ENCODE peak calls at places on chromosomes 5 and 9, in nine cellular contexts. One of them, this sample, is unnamed.
A peak's percentile ranks its signal among the peaks of the same experiment; 100 is the strongest.

GRCh38 chr9:70406446-70406862 is 8.0 kb downstream of the KLF9 start:
- DNase-seq in fibroblast of lung: peak; percentile 74
- DNase-seq in activated T-helper 2 cell treated with anti-CD3 and anti-CD28 coated beads, Interferon-gamma antibody, Interleukin-2, Interleukin-4, amounts not matched to agents 10 μg/mL and 5 μg/mL and 100 μg/mL, durations not matched to agents 14 hours and 24 hours and 36 hours: no peak
- DNase-seq in NCI-H2029: no peak
- DNase-seq in HTR-8/SVneo: no peak
- DNase-seq in endothelial cell: no peak
- DNase-seq in aorta: no peak
- DNase-seq in stimulated activated naive B cell treated with anti-CD40 and anti-IgM and Interleukin-4, amounts not matched to agents 10 μg/mL and 1 μg/mL and 100 μg/mL, for 72 hours: peak; percentile 58
- DNase-seq in activated T-helper 1 cell treated with anti-CD3 and anti-CD28 coated beads, Interleukin-2, amount 50 U/mL, for 16 hours: no peak
- DNase-seq in this sample: no peak

GRCh38 chr9:4196376-4196775 is 103.5 kb downstream of the GLIS3 start:
- DNase-seq in fibroblast of lung: peak; percentile 81
- DNase-seq in activated T-helper 2 cell treated with anti-CD3 and anti-CD28 coated beads, Interferon-gamma antibody, Interleukin-2, Interleukin-4, amounts not matched to agents 10 μg/mL and 5 μg/mL and 100 μg/mL, durations not matched to agents 14 hours and 24 hours and 36 hours: no peak
- DNase-seq in NCI-H2029: no peak
- DNase-seq in HTR-8/SVneo: no peak
- DNase-seq in endothelial cell: no peak
- DNase-seq in aorta: no peak
- DNase-seq in stimulated activated naive B cell treated with anti-CD40 and anti-IgM and Interleukin-4, amounts not matched to agents 10 μg/mL and 1 μg/mL and 100 μg/mL, for 72 hours: no peak
- DNase-seq in activated T-helper 1 cell treated with anti-CD3 and anti-CD28 coated beads, Interleukin-2, amount 50 U/mL, for 16 hours: no peak
- DNase-seq in this sample: no peak

GRCh38 chr9:18905883-18906649 is 126.9 kb downstream of the SAXO1 start:
- DNase-seq in fibroblast of lung: peak; percentile 59
- DNase-seq in activated T-helper 2 cell treated with anti-CD3 and anti-CD28 coated beads, Interferon-gamma antibody, Interleukin-2, Interleukin-4, amounts not matched to agents 10 μg/mL and 5 μg/mL and 100 μg/mL, durations not matched to agents 14 hours and 24 hours and 36 hours: no peak
- DNase-seq in NCI-H2029: no peak
- DNase-seq in HTR-8/SVneo: no peak
- DNase-seq in endothelial cell: no peak
- DNase-seq in aorta: no peak
- DNase-seq in stimulated activated naive B cell treated with anti-CD40 and anti-IgM and Interleukin-4, amounts not matched to agents 10 μg/mL and 1 μg/mL and 100 μg/mL, for 72 hours: no peak
- DNase-seq in activated T-helper 1 cell treated with anti-CD3 and anti-CD28 coated beads, Interleukin-2, amount 50 U/mL, for 16 hours: no peak
- DNase-seq in this sample: no peak

GRCh38 chr5:14672082-14672481 is 7.6 kb downstream of the OTULIN start:
- DNase-seq in fibroblast of lung: no peak
- DNase-seq in activated T-helper 2 cell treated with anti-CD3 and anti-CD28 coated beads, Interferon-gamma antibody, Interleukin-2, Interleukin-4, amounts not matched to agents 10 μg/mL and 5 μg/mL and 100 μg/mL, durations not matched to agents 14 hours and 24 hours and 36 hours: no peak
- DNase-seq in NCI-H2029: no peak
- DNase-seq in HTR-8/SVneo: no peak
- DNase-seq in endothelial cell: no peak
- DNase-seq in aorta: peak; percentile 50
- DNase-seq in stimulated activated naive B cell treated with anti-CD40 and anti-IgM and Interleukin-4, amounts not matched to agents 10 μg/mL and 1 μg/mL and 100 μg/mL, for 72 hours: no peak
- DNase-seq in activated T-helper 1 cell treated with anti-CD3 and anti-CD28 coated beads, Interleukin-2, amount 50 U/mL, for 16 hours: no peak
- DNase-seq in this sample: no peak

GRCh38 chr5:146540421-146540820 is 24.4 kb upstream of the GPR151 start:
- DNase-seq in fibroblast of lung: peak; percentile 49
- DNase-seq in activated T-helper 2 cell treated with anti-CD3 and anti-CD28 coated beads, Interferon-gamma antibody, Interleukin-2, Interleukin-4, amounts not matched to agents 10 μg/mL and 5 μg/mL and 100 μg/mL, durations not matched to agents 14 hours and 24 hours and 36 hours: no peak
- DNase-seq in NCI-H2029: no peak
- DNase-seq in HTR-8/SVneo: no peak
- DNase-seq in endothelial cell: no peak
- DNase-seq in aorta: no peak
- DNase-seq in stimulated activated naive B cell treated with anti-CD40 and anti-IgM and Interleukin-4, amounts not matched to agents 10 μg/mL and 1 μg/mL and 100 μg/mL, for 72 hours: no peak
- DNase-seq in activated T-helper 1 cell treated with anti-CD3 and anti-CD28 coated beads, Interleukin-2, amount 50 U/mL, for 16 hours: no peak
- DNase-seq in this sample: no peak

GRCh38 chr5:117594165-117594564 is 1019.5 kb upstream of the SEMA6A start:
- DNase-seq in fibroblast of lung: no peak
- DNase-seq in activated T-helper 2 cell treated with anti-CD3 and anti-CD28 coated beads, Interferon-gamma antibody, Interleukin-2, Interleukin-4, amounts not matched to agents 10 μg/mL and 5 μg/mL and 100 μg/mL, durations not matched to agents 14 hours and 24 hours and 36 hours: no peak
- DNase-seq in NCI-H2029: no peak
- DNase-seq in HTR-8/SVneo: no peak
- DNase-seq in endothelial cell: no peak
- DNase-seq in aorta: no peak
- DNase-seq in stimulated activated naive B cell treated with anti-CD40 and anti-IgM and Interleukin-4, amounts not matched to agents 10 μg/mL and 1 μg/mL and 100 μg/mL, for 72 hours: no peak
- DNase-seq in activated T-helper 1 cell treated with anti-CD3 and anti-CD28 coated beads, Interleukin-2, amount 50 U/mL, for 16 hours: no peak
- DNase-seq in this sample: no peak

GRCh38 chr9:70257991-70258691 is 637 bp upstream of the SMC5 start:
- DNase-seq in fibroblast of lung: peak; percentile 72
- DNase-seq in activated T-helper 2 cell treated with anti-CD3 and anti-CD28 coated beads, Interferon-gamma antibody, Interleukin-2, Interleukin-4, amounts not matched to agents 10 μg/mL and 5 μg/mL and 100 μg/mL, durations not matched to agents 14 hours and 24 hours and 36 hours: no peak
- DNase-seq in NCI-H2029: peak; percentile 68
- DNase-seq in HTR-8/SVneo: no peak
- DNase-seq in endothelial cell: peak; percentile 15
- DNase-seq in aorta: no peak
- DNase-seq in stimulated activated naive B cell treated with anti-CD40 and anti-IgM and Interleukin-4, amounts not matched to agents 10 μg/mL and 1 μg/mL and 100 μg/mL, for 72 hours: peak; percentile 54
- DNase-seq in activated T-helper 1 cell treated with anti-CD3 and anti-CD28 coated beads, Interleukin-2, amount 50 U/mL, for 16 hours: peak; percentile 23
- DNase-seq in this sample: peak; percentile 14

GRCh38 chr9:96513622-96514021 is 63.7 kb downstream of the HABP4 start:
- DNase-seq in fibroblast of lung: peak; percentile 93
- DNase-seq in activated T-helper 2 cell treated with anti-CD3 and anti-CD28 coated beads, Interferon-gamma antibody, Interleukin-2, Interleukin-4, amounts not matched to agents 10 μg/mL and 5 μg/mL and 100 μg/mL, durations not matched to agents 14 hours and 24 hours and 36 hours: no peak
- DNase-seq in NCI-H2029: no peak
- DNase-seq in HTR-8/SVneo: no peak
- DNase-seq in endothelial cell: no peak
- DNase-seq in aorta: no peak
- DNase-seq in stimulated activated naive B cell treated with anti-CD40 and anti-IgM and Interleukin-4, amounts not matched to agents 10 μg/mL and 1 μg/mL and 100 μg/mL, for 72 hours: no peak
- DNase-seq in activated T-helper 1 cell treated with anti-CD3 and anti-CD28 coated beads, Interleukin-2, amount 50 U/mL, for 16 hours: no peak
- DNase-seq in this sample: no peak

GRCh38 chr9:127520941-127521918 is 69.9 kb downstream of the LRSAM1 start:
- DNase-seq in fibroblast of lung: peak; percentile 91
- DNase-seq in activated T-helper 2 cell treated with anti-CD3 and anti-CD28 coated beads, Interferon-gamma antibody, Interleukin-2, Interleukin-4, amounts not matched to agents 10 μg/mL and 5 μg/mL and 100 μg/mL, durations not matched to agents 14 hours and 24 hours and 36 hours: no peak
- DNase-seq in NCI-H2029: no peak
- DNase-seq in HTR-8/SVneo: peak; percentile 67
- DNase-seq in endothelial cell: peak; percentile 65
- DNase-seq in aorta: peak; percentile 59
- DNase-seq in stimulated activated naive B cell treated with anti-CD40 and anti-IgM and Interleukin-4, amounts not matched to agents 10 μg/mL and 1 μg/mL and 100 μg/mL, for 72 hours: no peak
- DNase-seq in activated T-helper 1 cell treated with anti-CD3 and anti-CD28 coated beads, Interleukin-2, amount 50 U/mL, for 16 hours: no peak
- DNase-seq in this sample: no peak

GRCh38 chr5:100904259-100904822 is 1.3 kb upstream of the ST8SIA4 start:
- DNase-seq in fibroblast of lung: no peak
- DNase-seq in activated T-helper 2 cell treated with anti-CD3 and anti-CD28 coated beads, Interferon-gamma antibody, Interleukin-2, Interleukin-4, amounts not matched to agents 10 μg/mL and 5 μg/mL and 100 μg/mL, durations not matched to agents 14 hours and 24 hours and 36 hours: peak; percentile 60
- DNase-seq in NCI-H2029: no peak
- DNase-seq in HTR-8/SVneo: no peak
- DNase-seq in endothelial cell: peak; percentile 22
- DNase-seq in aorta: peak; percentile 52
- DNase-seq in stimulated activated naive B cell treated with anti-CD40 and anti-IgM and Interleukin-4, amounts not matched to agents 10 μg/mL and 1 μg/mL and 100 μg/mL, for 72 hours: peak; percentile 65
- DNase-seq in activated T-helper 1 cell treated with anti-CD3 and anti-CD28 coated beads, Interleukin-2, amount 50 U/mL, for 16 hours: no peak
- DNase-seq in this sample: no peak

GRCh38 chr5:54217826-54218503 is 92.4 kb downstream of the ARL15 start:
- DNase-seq in fibroblast of lung: peak; percentile 63
- DNase-seq in activated T-helper 2 cell treated with anti-CD3 and anti-CD28 coated beads, Interferon-gamma antibody, Interleukin-2, Interleukin-4, amounts not matched to agents 10 μg/mL and 5 μg/mL and 100 μg/mL, durations not matched to agents 14 hours and 24 hours and 36 hours: no peak
- DNase-seq in NCI-H2029: peak; percentile 40
- DNase-seq in HTR-8/SVneo: peak; percentile 61
- DNase-seq in endothelial cell: peak; percentile 57
- DNase-seq in aorta: no peak
- DNase-seq in stimulated activated naive B cell treated with anti-CD40 and anti-IgM and Interleukin-4, amounts not matched to agents 10 μg/mL and 1 μg/mL and 100 μg/mL, for 72 hours: peak; percentile 6
- DNase-seq in activated T-helper 1 cell treated with anti-CD3 and anti-CD28 coated beads, Interleukin-2, amount 50 U/mL, for 16 hours: no peak
- DNase-seq in this sample: peak; percentile 1

GRCh38 chr5:92634883-92635282 is 946.1 kb downstream of the NR2F1-AS1 start:
- DNase-seq in fibroblast of lung: no peak
- DNase-seq in activated T-helper 2 cell treated with anti-CD3 and anti-CD28 coated beads, Interferon-gamma antibody, Interleukin-2, Interleukin-4, amounts not matched to agents 10 μg/mL and 5 μg/mL and 100 μg/mL, durations not matched to agents 14 hours and 24 hours and 36 hours: no peak
- DNase-seq in NCI-H2029: peak; percentile 54
- DNase-seq in HTR-8/SVneo: no peak
- DNase-seq in endothelial cell: no peak
- DNase-seq in aorta: no peak
- DNase-seq in stimulated activated naive B cell treated with anti-CD40 and anti-IgM and Interleukin-4, amounts not matched to agents 10 μg/mL and 1 μg/mL and 100 μg/mL, for 72 hours: no peak
- DNase-seq in activated T-helper 1 cell treated with anti-CD3 and anti-CD28 coated beads, Interleukin-2, amount 50 U/mL, for 16 hours: no peak
- DNase-seq in this sample: no peak

GRCh38 chr5:132822650-132823480 is 7.6 kb downstream of the SHROOM1 start:
- DNase-seq in fibroblast of lung: peak; percentile 56
- DNase-seq in activated T-helper 2 cell treated with anti-CD3 and anti-CD28 coated beads, Interferon-gamma antibody, Interleukin-2, Interleukin-4, amounts not matched to agents 10 μg/mL and 5 μg/mL and 100 μg/mL, durations not matched to agents 14 hours and 24 hours and 36 hours: no peak
- DNase-seq in NCI-H2029: peak; percentile 81
- DNase-seq in HTR-8/SVneo: no peak
- DNase-seq in endothelial cell: no peak
- DNase-seq in aorta: no peak
- DNase-seq in stimulated activated naive B cell treated with anti-CD40 and anti-IgM and Interleukin-4, amounts not matched to agents 10 μg/mL and 1 μg/mL and 100 μg/mL, for 72 hours: no peak
- DNase-seq in activated T-helper 1 cell treated with anti-CD3 and anti-CD28 coated beads, Interleukin-2, amount 50 U/mL, for 16 hours: no peak
- DNase-seq in this sample: no peak

GRCh38 chr9:15144567-15145174 is 162.3 kb downstream of the TTC39B start:
- DNase-seq in fibroblast of lung: no peak
- DNase-seq in activated T-helper 2 cell treated with anti-CD3 and anti-CD28 coated beads, Interferon-gamma antibody, Interleukin-2, Interleukin-4, amounts not matched to agents 10 μg/mL and 5 μg/mL and 100 μg/mL, durations not matched to agents 14 hours and 24 hours and 36 hours: no peak
- DNase-seq in NCI-H2029: peak; percentile 34
- DNase-seq in HTR-8/SVneo: no peak
- DNase-seq in endothelial cell: no peak
- DNase-seq in aorta: no peak
- DNase-seq in stimulated activated naive B cell treated with anti-CD40 and anti-IgM and Interleukin-4, amounts not matched to agents 10 μg/mL and 1 μg/mL and 100 μg/mL, for 72 hours: no peak
- DNase-seq in activated T-helper 1 cell treated with anti-CD3 and anti-CD28 coated beads, Interleukin-2, amount 50 U/mL, for 16 hours: no peak
- DNase-seq in this sample: no peak

GRCh38 chr9:35736201-35736633 is 3.8 kb downstream of the CREB3 start:
- DNase-seq in fibroblast of lung: peak; percentile 66
- DNase-seq in activated T-helper 2 cell treated with anti-CD3 and anti-CD28 coated beads, Interferon-gamma antibody, Interleukin-2, Interleukin-4, amounts not matched to agents 10 μg/mL and 5 μg/mL and 100 μg/mL, durations not matched to agents 14 hours and 24 hours and 36 hours: peak; percentile 62
- DNase-seq in NCI-H2029: peak; percentile 58
- DNase-seq in HTR-8/SVneo: peak; percentile 42
- DNase-seq in endothelial cell: peak; percentile 75
- DNase-seq in aorta: peak; percentile 71
- DNase-seq in stimulated activated naive B cell treated with anti-CD40 and anti-IgM and Interleukin-4, amounts not matched to agents 10 μg/mL and 1 μg/mL and 100 μg/mL, for 72 hours: peak; percentile 53
- DNase-seq in activated T-helper 1 cell treated with anti-CD3 and anti-CD28 coated beads, Interleukin-2, amount 50 U/mL, for 16 hours: no peak
- DNase-seq in this sample: peak; percentile 69

GRCh38 chr5:72499090-72499489 is 8.1 kb downstream of the ZNF366 start:
- DNase-seq in fibroblast of lung: no peak
- DNase-seq in activated T-helper 2 cell treated with anti-CD3 and anti-CD28 coated beads, Interferon-gamma antibody, Interleukin-2, Interleukin-4, amounts not matched to agents 10 μg/mL and 5 μg/mL and 100 μg/mL, durations not matched to agents 14 hours and 24 hours and 36 hours: no peak
- DNase-seq in NCI-H2029: no peak
- DNase-seq in HTR-8/SVneo: no peak
- DNase-seq in endothelial cell: no peak
- DNase-seq in aorta: no peak
- DNase-seq in stimulated activated naive B cell treated with anti-CD40 and anti-IgM and Interleukin-4, amounts not matched to agents 10 μg/mL and 1 μg/mL and 100 μg/mL, for 72 hours: no peak
- DNase-seq in activated T-helper 1 cell treated with anti-CD3 and anti-CD28 coated beads, Interleukin-2, amount 50 U/mL, for 16 hours: no peak
- DNase-seq in this sample: no peak

GRCh38 chr9:948497-948896 is 28.0 kb upstream of the DMRT3 start:
- DNase-seq in fibroblast of lung: no peak
- DNase-seq in activated T-helper 2 cell treated with anti-CD3 and anti-CD28 coated beads, Interferon-gamma antibody, Interleukin-2, Interleukin-4, amounts not matched to agents 10 μg/mL and 5 μg/mL and 100 μg/mL, durations not matched to agents 14 hours and 24 hours and 36 hours: no peak
- DNase-seq in NCI-H2029: peak; percentile 89
- DNase-seq in HTR-8/SVneo: no peak
- DNase-seq in endothelial cell: no peak
- DNase-seq in aorta: no peak
- DNase-seq in stimulated activated naive B cell treated with anti-CD40 and anti-IgM and Interleukin-4, amounts not matched to agents 10 μg/mL and 1 μg/mL and 100 μg/mL, for 72 hours: no peak
- DNase-seq in activated T-helper 1 cell treated with anti-CD3 and anti-CD28 coated beads, Interleukin-2, amount 50 U/mL, for 16 hours: no peak
- DNase-seq in this sample: no peak

GRCh38 chr5:141637693-141638419 is 1.1 kb downstream of the RELL2 start:
- DNase-seq in fibroblast of lung: peak; percentile 38
- DNase-seq in activated T-helper 2 cell treated with anti-CD3 and anti-CD28 coated beads, Interferon-gamma antibody, Interleukin-2, Interleukin-4, amounts not matched to agents 10 μg/mL and 5 μg/mL and 100 μg/mL, durations not matched to agents 14 hours and 24 hours and 36 hours: peak; percentile 53
- DNase-seq in NCI-H2029: no peak
- DNase-seq in HTR-8/SVneo: peak; percentile 59
- DNase-seq in endothelial cell: peak; percentile 84
- DNase-seq in aorta: peak; percentile 79
- DNase-seq in stimulated activated naive B cell treated with anti-CD40 and anti-IgM and Interleukin-4, amounts not matched to agents 10 μg/mL and 1 μg/mL and 100 μg/mL, for 72 hours: peak; percentile 31
- DNase-seq in activated T-helper 1 cell treated with anti-CD3 and anti-CD28 coated beads, Interleukin-2, amount 50 U/mL, for 16 hours: peak; percentile 29
- DNase-seq in this sample: peak; percentile 60

GRCh38 chr5:5677738-5678137 is 255.3 kb downstream of the ICE1 start:
- DNase-seq in fibroblast of lung: no peak
- DNase-seq in activated T-helper 2 cell treated with anti-CD3 and anti-CD28 coated beads, Interferon-gamma antibody, Interleukin-2, Interleukin-4, amounts not matched to agents 10 μg/mL and 5 μg/mL and 100 μg/mL, durations not matched to agents 14 hours and 24 hours and 36 hours: no peak
- DNase-seq in NCI-H2029: no peak
- DNase-seq in HTR-8/SVneo: no peak
- DNase-seq in endothelial cell: no peak
- DNase-seq in aorta: no peak
- DNase-seq in stimulated activated naive B cell treated with anti-CD40 and anti-IgM and Interleukin-4, amounts not matched to agents 10 μg/mL and 1 μg/mL and 100 μg/mL, for 72 hours: no peak
- DNase-seq in activated T-helper 1 cell treated with anti-CD3 and anti-CD28 coated beads, Interleukin-2, amount 50 U/mL, for 16 hours: no peak
- DNase-seq in this sample: no peak

This sample was measured in HuH-7.